ENCODE peak calls at places on chromosomes 4 and X, in six cellular contexts. P is HEK293T, O is K562, N is A549, B is IMR-90, U is HepG2. Q is an unnamed sample.

GRCh38 chr4:183097251-183098079 is 1.6 kb upstream of the WWC2 start:
- DNase-seq in P (no peak), O (no peak), N (no peak), B (no peak), U (no peak), Q (no peak)

GRCh38 chr4:64497526-64497925 is 88.3 kb upstream of the TECRL start:
- DNase-seq in P (no peak), O (no peak), N (no peak), B (no peak), U (no peak), Q (no peak)

GRCh38 chr4:5804656-5805055 is 88.2 kb downstream of the CRMP1 start:
- DNase-seq in P (peak; percentile 38), O (peak; percentile 41), N (no peak), B (no peak), U (no peak), Q (no peak)

GRCh38 chrX:12767856-12768255 is 23.4 kb upstream of the PRPS2 start:
- DNase-seq in P (no peak), O (no peak), N (no peak), B (no peak), U (no peak), Q (no peak)

GRCh38 chr4:40316333-40316781 is 18.8 kb upstream of the CHRNA9 start:
- DNase-seq in P (no peak), O (no peak), N (peak; percentile 84), B (peak; percentile 93), U (no peak), Q (peak; percentile 74)

GRCh38 chrX:120361906-120362305 is at the start of gene ATP1B4:
- DNase-seq in P (no peak), O (no peak), N (no peak), B (no peak), U (no peak), Q (no peak)

GRCh38 chrX:12814434-12814833 is 23.2 kb downstream of the PRPS2 start:
- DNase-seq in P (peak; percentile 42), O (peak; percentile 22), N (peak; percentile 59), B (peak; percentile 62), U (peak; percentile 29), Q (peak; percentile 59)

GRCh38 chr4:44771789-44772188 is 45.4 kb upstream of the GNPDA2 start:
- DNase-seq in P (no peak), O (no peak), N (no peak), B (no peak), U (no peak), Q (no peak)

GRCh38 chrX:151505796-151506195 is 57.7 kb upstream of the PASD1 start:
- DNase-seq in P (peak; percentile 42), O (peak; percentile 16), N (peak; percentile 24), B (no peak), U (peak; percentile 3), Q (no peak)

GRCh38 chrX:107440692-107441091 is 8.8 kb upstream of the FRMPD3 start:
- DNase-seq in P (no peak), O (no peak), N (no peak), B (no peak), U (no peak), Q (no peak)

GRCh38 chr4:84582302-84582987 is 482 bp upstream of the CDS1 start:
- DNase-seq in P (peak; percentile 94), O (peak; percentile 96), N (peak; percentile 68), B (peak; percentile 22), U (peak; percentile 61), Q (no peak)

GRCh38 chrX:8183281-8183680 is 12.2 kb upstream of the VCX2 start:
- DNase-seq in P (no peak), O (no peak), N (no peak), B (no peak), U (no peak), Q (no peak)
- TF ChIP-seq BHLHE40 in P (no peak), O (no peak), N (no peak), B (no peak), U (no peak), Q (no peak)

DNA sequence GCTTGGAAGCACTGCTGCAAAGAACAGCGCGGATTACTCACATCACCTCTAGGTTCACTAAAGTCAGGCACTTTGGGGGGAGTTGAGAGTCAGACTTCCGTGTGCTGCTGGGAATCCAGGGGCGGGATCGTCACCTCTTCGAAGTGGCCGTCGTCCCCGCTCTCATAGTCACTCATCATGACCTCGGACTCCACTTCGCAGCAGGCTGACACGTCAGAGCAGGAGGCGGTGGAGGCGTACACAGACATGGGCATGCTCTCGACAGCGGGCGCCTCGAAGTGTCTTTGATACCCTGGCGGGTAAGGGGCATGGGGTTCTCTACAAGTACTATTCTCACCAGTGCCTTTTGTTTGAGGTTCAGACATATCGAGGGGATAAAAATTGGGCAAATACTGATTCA is 33.1 kb upstream of the MTNR1A start:
- DNase-seq in P (no peak), O (no peak), N (no peak), B (no peak), U (no peak), Q (no peak)
- TF ChIP-seq BHLHE40 in P (no peak), O (no peak), N (no peak), B (no peak), U (no peak), Q (no peak)

GRCh38 chr4:14924945-14925344 is 77.3 kb upstream of the CPEB2 start:
- DNase-seq in P (no peak), O (no peak), N (no peak), B (no peak), U (no peak), Q (no peak)
- TF ChIP-seq BHLHE40 in P (no peak), O (no peak), N (no peak), B (no peak), U (no peak), Q (no peak)

GRCh38 chr4:55399581-55399980 is 3.8 kb downstream of the TMEM165 start:
- DNase-seq in P (no peak), O (no peak), N (no peak), B (no peak), U (no peak), Q (no peak)
- TF ChIP-seq BHLHE40 in P (no peak), O (no peak), N (no peak), B (no peak), U (no peak), Q (no peak)

GRCh38 chr4:125316391-125316780 is 1.6 kb downstream of the FAT4 start:
- DNase-seq in P (no peak), O (no peak), N (peak; percentile 24), B (no peak), U (no peak), Q (no peak)
- TF ChIP-seq BHLHE40 in P (no peak), O (no peak), N (no peak), B (no peak), U (no peak), Q (no peak)

GRCh38 chr4:173025131-173025530 is 143.5 kb upstream of the GALNT7 start:
- DNase-seq in P (peak; percentile 59), O (peak; percentile 52), N (peak; percentile 71), B (peak; percentile 77), U (peak; percentile 38), Q (peak; percentile 16)

GRCh38 chr4:173018446-173018845 is 150.2 kb upstream of the GALNT7 start:
- DNase-seq in P (no peak), O (no peak), N (no peak), B (no peak), U (no peak), Q (no peak)

GRCh38 chr4:173024203-173024602 is 144.4 kb upstream of the GALNT7 start:
- DNase-seq in P (no peak), O (no peak), N (no peak), B (peak; percentile 6), U (no peak), Q (no peak)
- TF ChIP-seq BHLHE40 in P (no peak), O (no peak), N (no peak), B (no peak), U (no peak), Q (no peak)

GRCh38 chr4:74374561-74375327 is 9.8 kb downstream of the EREG start:
- DNase-seq in P (no peak), O (no peak), N (peak; percentile 95), B (peak; percentile 75), U (no peak), Q (no peak)
- TF ChIP-seq BHLHE40 in P (no peak), O (no peak), N (no peak), B (no peak), U (no peak), Q (no peak)

GRCh38 chr4:8575457-8575856 is 4.7 kb upstream of the GPR78 start:
- DNase-seq in P (no peak), O (no peak), N (no peak), B (no peak), U (no peak), Q (no peak)
- TF ChIP-seq BHLHE40 in P (no peak), O (no peak), N (no peak), B (no peak), U (no peak), Q (no peak)

GRCh38 chr4:19580090-19580489 is 671.6 kb upstream of the SLIT2 start:
- DNase-seq in P (no peak), O (no peak), N (no peak), B (peak; percentile 32), U (no peak), Q (no peak)

GRCh38 chr4:19583827-19584569 is 667.7 kb upstream of the SLIT2 start:
- DNase-seq in P (no peak), O (no peak), N (no peak), B (no peak), U (no peak), Q (no peak)
- TF ChIP-seq BHLHE40 in P (no peak), O (no peak), N (no peak), B (no peak), U (no peak), Q (no peak)

GRCh38 chr4:87005690-87006461 is 71.1 kb downstream of the AFF1 start:
- DNase-seq in P (no peak), O (no peak), N (no peak), B (no peak), U (no peak), Q (peak; percentile 51)
- TF ChIP-seq BHLHE40 in P (no peak), O (no peak), N (no peak), B (no peak), U (no peak), Q (peak; percentile 35)